ENCODE peak calls at places on chromosomes 6 and 20, in nine cellular contexts. Y, E, Q, J, M, V, K, O and Z are unnamed samples.

GRCh38 chr20:41078329-41078728 is 49.7 kb downstream of the TOP1 start:
- DNase-seq in Y (peak), E (no peak), Q (peak), J (no peak), M (no peak), V (peak), K (peak), O (peak), Z (no peak)

GRCh38 chr6:170026272-170027110 is 264.4 kb downstream of the DLL1 start:
- DNase-seq in Y (no peak), E (no peak), Q (peak), J (no peak), M (peak), V (no peak), K (peak), O (no peak), Z (peak)

GRCh38 chr20:64048402-64049044 is 916 bp downstream of the SOX18 start:
- DNase-seq in Y (no peak), E (no peak), Q (no peak), J (no peak), M (no peak), V (no peak), K (no peak), O (peak), Z (no peak)

GRCh38 chr6:113631616-113632015 is 225.5 kb upstream of the MARCKS start:
- DNase-seq in Y (no peak), E (no peak), Q (no peak), J (no peak), M (no peak), V (no peak), K (no peak), O (no peak), Z (no peak)

GRCh38 chr20:62655291-62656204 is 13.2 kb downstream of the SLCO4A1 start:
- DNase-seq in Y (no peak), E (no peak), Q (no peak), J (no peak), M (no peak), V (no peak), K (no peak), O (no peak), Z (no peak)

GRCh38 chr6:161067749-161068148 is 76.2 kb downstream of the MAP3K4 start:
- DNase-seq in Y (no peak), E (no peak), Q (no peak), J (no peak), M (peak), V (no peak), K (no peak), O (no peak), Z (no peak)

GRCh38 chr6:140609956-140610355 is 1235.5 kb upstream of the CITED2 start:
- DNase-seq in Y (no peak), E (no peak), Q (no peak), J (no peak), M (no peak), V (no peak), K (no peak), O (no peak), Z (no peak)

GRCh38 chr6:35197196-35197595 is 16.6 kb upstream of the SCUBE3 start:
- DNase-seq in Y (no peak), E (no peak), Q (no peak), J (no peak), M (no peak), V (no peak), K (no peak), O (no peak), Z (no peak)

GRCh38 chr6:70684794-70685493 is 17.3 kb downstream of the SMAP1 start:
- DNase-seq in Y (no peak), E (no peak), Q (peak), J (no peak), M (no peak), V (no peak), K (no peak), O (peak), Z (no peak)

GRCh38 chr20:59190509-59190908 is 26.9 kb downstream of the ZNF831 start:
- DNase-seq in Y (no peak), E (no peak), Q (no peak), J (no peak), M (no peak), V (no peak), K (no peak), O (no peak), Z (no peak)

GRCh38 chr6:56843476-56844349 is 111.2 kb upstream of the BEND6 start:
- DNase-seq in Y (peak), E (peak), Q (peak), J (peak), M (peak), V (peak), K (peak), O (peak), Z (peak)

GRCh38 chr6:20208687-20209378 is 3.4 kb downstream of the MBOAT1 start:
- DNase-seq in Y (no peak), E (no peak), Q (no peak), J (no peak), M (no peak), V (no peak), K (no peak), O (no peak), Z (no peak)

GRCh38 chr6:92723390-92723931 is 695.9 kb downstream of the EPHA7 start:
- DNase-seq in Y (no peak), E (no peak), Q (no peak), J (no peak), M (no peak), V (no peak), K (no peak), O (no peak), Z (peak)

GRCh38 chr6:150683320-150683719 is 83.6 kb downstream of the PLEKHG1 start:
- DNase-seq in Y (peak), E (no peak), Q (no peak), J (no peak), M (no peak), V (no peak), K (no peak), O (no peak), Z (no peak)

GRCh38 chr6:146289816-146290588 is 253.6 kb upstream of the RAB32 start:
- DNase-seq in Y (no peak), E (no peak), Q (peak), J (peak), M (no peak), V (peak), K (no peak), O (no peak), Z (no peak)

GRCh38 chr6:107977283-107977682 is 19.3 kb upstream of the SEC63 start:
- DNase-seq in Y (no peak), E (no peak), Q (no peak), J (no peak), M (peak), V (peak), K (peak), O (peak), Z (no peak)